ENCODE peak calls at places on chromosomes 1 and 21, in eight cellular contexts. E is ovary, Y is adrenal gland, I is left ventricle myocardium inferior, B is A549, Z is pancreas, T is heart right ventricle, U is H9. K is an unnamed sample. For H3K4me1 and H3K9me3, the result is how much of the 10 kb centered on the place peaks cover.

GRCh38 chr1:61585714-61586113 is 139.2 kb downstream of the TM2D1 start:
- DNase-seq in E (peak), Y (no peak), I (no peak), B (no peak), Z (no peak), T (no peak), U (no peak), K (no peak)

GRCh38 chr1:112998592-112999235 is 42.7 kb upstream of the SLC16A1 start:
- DNase-seq in E (peak), Y (peak), I (peak), B (no peak), Z (peak), T (peak), U (no peak), K (no peak)

GRCh38 chr1:10415211-10415930 is 14.9 kb upstream of the CENPS start:
- DNase-seq in E (no peak), Y (peak), I (no peak), B (peak), Z (no peak), T (no peak), U (no peak), K (no peak)

GRCh38 chr1:43452789-43453441 is 816 bp downstream of the HYI start:
- DNase-seq in E (peak), Y (no peak), I (no peak), B (no peak), Z (no peak), T (no peak), U (peak), K (no peak)

GRCh38 chr1:22772054-22772453 is 61.4 kb downstream of the EPHB2 start:
- DNase-seq in E (no peak), Y (no peak), I (no peak), B (no peak), Z (no peak), T (no peak), U (no peak), K (no peak)

GRCh38 chr1:6223617-6224016 is 12.1 kb downstream of the ICMT start:
- DNase-seq in E (no peak), Y (no peak), I (peak), B (no peak), Z (no peak), T (peak), U (no peak), K (no peak)

GRCh38 chr21:34630536-34631143 is 15.7 kb upstream of the RCAN1 start:
- DNase-seq in E (no peak), Y (no peak), I (no peak), B (peak), Z (no peak), T (no peak), U (no peak), K (peak)

GRCh38 chr1:169107673-169108160 is 1.2 kb downstream of the ATP1B1 start:
- DNase-seq in E (peak), Y (peak), I (peak), B (no peak), Z (no peak), T (no peak), U (no peak), K (no peak)

GRCh38 chr1:185720633-185721272 is 13.4 kb upstream of the HMCN1 start:
- DNase-seq in E (no peak), Y (no peak), I (no peak), B (no peak), Z (no peak), T (no peak), U (no peak), K (peak)

GRCh38 chr21:42724226-42724920 is 71.0 kb downstream of the PDE9A start:
- DNase-seq in E (no peak), Y (peak), I (no peak), B (peak), Z (no peak), T (no peak), U (no peak), K (no peak)

GRCh38 chr1:186715887-186716809 is 35.9 kb upstream of the PTGS2 start:
- DNase-seq in E (no peak), Y (no peak), I (no peak), B (peak), Z (no peak), T (no peak), U (no peak), K (no peak)

GRCh38 chr1:63523738-63524137 is 413 bp downstream of the EFCAB7 start:
- DNase-seq in E (peak), Y (no peak), I (no peak), B (peak), Z (no peak), T (no peak), U (no peak), K (no peak)

GRCh38 chr1:223001653-223002634 is 141.1 kb downstream of the TLR5 start:
- DNase-seq in E (no peak), Y (no peak), I (no peak), B (no peak), Z (no peak), T (no peak), U (no peak), K (no peak)

GRCh38 chr1:226912587-226913176 is 27.4 kb upstream of the COQ8A start:
- DNase-seq in E (peak), Y (peak), I (peak), B (peak), Z (peak), T (peak), U (peak), K (no peak)

GRCh38 chr1:172745014-172745413 is 86.1 kb downstream of the FASLG start:
- DNase-seq in E (no peak), Y (no peak), I (no peak), B (peak), Z (no peak), T (no peak), U (no peak), K (peak)

GRCh38 chr1:66758247-66758755 is 6.0 kb downstream of the DYNLT5 start:
- DNase-seq in E (no peak), Y (no peak), I (no peak), B (no peak), Z (no peak), T (no peak), U (no peak), K (no peak)

GRCh38 chr1:19032701-19033515 is 76.4 kb upstream of the IFFO2 start:
- DNase-seq in E (no peak), Y (no peak), I (no peak), B (no peak), Z (no peak), T (no peak), U (no peak), K (no peak)

GRCh38 chr1:8822383-8823294 is 5.2 kb upstream of the RERE start:
- DNase-seq in E (no peak), Y (no peak), I (no peak), B (no peak), Z (no peak), T (no peak), U (no peak), K (no peak)

GRCh38 chr1:207034998-207035397 is 2.4 kb upstream of the C1orf116 start:
- DNase-seq in E (no peak), Y (no peak), I (no peak), B (no peak), Z (no peak), T (no peak), U (no peak), K (no peak)

GRCh38 chr1:87292684-87293493 is 35.8 kb upstream of the LMO4 start:
- DNase-seq in E (peak), Y (peak), I (no peak), B (peak), Z (no peak), T (no peak), U (peak), K (peak)

GRCh38 chr21:41600961-41601572 is 93.1 kb upstream of the TMPRSS2 start:
- DNase-seq in E (no peak), Y (no peak), I (no peak), B (no peak), Z (no peak), T (no peak), U (peak), K (no peak)

GRCh38 chr1:30509670-30510069 is 213.7 kb downstream of the MATN1 start:
- DNase-seq in E (no peak), Y (no peak), I (no peak), B (no peak), Z (no peak), T (no peak), U (no peak), K (no peak)

DNA sequence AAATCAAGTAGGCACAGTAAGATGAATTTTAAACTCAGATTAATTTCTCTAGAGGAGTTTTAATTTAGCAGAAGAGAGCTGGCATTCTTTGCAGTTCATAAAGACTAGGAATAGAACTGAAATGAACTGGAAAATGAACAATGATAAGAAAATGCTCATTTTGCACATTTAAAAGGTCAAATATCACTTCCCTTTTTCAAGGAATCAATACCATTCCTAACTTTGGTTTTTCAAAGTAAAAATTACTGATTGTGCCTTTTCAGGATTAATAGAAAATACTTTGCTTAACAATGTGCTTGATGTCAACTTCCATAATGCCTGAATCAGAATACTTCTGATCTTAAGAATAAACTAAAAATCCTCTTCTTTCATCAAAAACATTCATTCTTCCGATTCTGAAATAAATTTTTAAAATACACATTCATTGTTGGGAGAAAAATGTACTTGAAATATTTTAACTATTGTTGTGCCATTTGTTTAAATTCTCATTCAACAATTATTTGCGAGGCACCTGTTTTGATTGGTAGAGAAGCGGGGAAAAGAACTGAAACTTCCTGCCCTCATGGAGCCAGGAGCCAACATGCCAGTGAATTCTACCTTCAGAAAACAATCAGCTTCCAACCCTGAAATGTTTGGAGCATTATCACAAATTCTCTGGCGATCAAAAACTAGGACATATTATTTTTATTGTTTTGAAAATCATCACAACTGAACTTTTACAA is 2.1 kb downstream of the SCAF4 start:
- DNase-seq in E (no peak), Y (no peak), I (no peak), B (no peak), Z (no peak), T (no peak), U (no peak), K (no peak)
- H3K4me1 ChIP-seq in E (under half), Y (under half), I (half or more), B (under half), Z (under half), T (half or more), U (under half), K (under half)

GRCh38 chr1:236259043-236259442 is 22.7 kb downstream of the ERO1B start:
- DNase-seq in E (no peak), Y (no peak), I (no peak), B (no peak), Z (no peak), T (no peak), U (no peak), K (no peak)
- H3K9me3 ChIP-seq in E (under half), Y (under half), I (half or more), B (under half), Z (under half), T (under half), U (under half), K (under half)

DNA sequence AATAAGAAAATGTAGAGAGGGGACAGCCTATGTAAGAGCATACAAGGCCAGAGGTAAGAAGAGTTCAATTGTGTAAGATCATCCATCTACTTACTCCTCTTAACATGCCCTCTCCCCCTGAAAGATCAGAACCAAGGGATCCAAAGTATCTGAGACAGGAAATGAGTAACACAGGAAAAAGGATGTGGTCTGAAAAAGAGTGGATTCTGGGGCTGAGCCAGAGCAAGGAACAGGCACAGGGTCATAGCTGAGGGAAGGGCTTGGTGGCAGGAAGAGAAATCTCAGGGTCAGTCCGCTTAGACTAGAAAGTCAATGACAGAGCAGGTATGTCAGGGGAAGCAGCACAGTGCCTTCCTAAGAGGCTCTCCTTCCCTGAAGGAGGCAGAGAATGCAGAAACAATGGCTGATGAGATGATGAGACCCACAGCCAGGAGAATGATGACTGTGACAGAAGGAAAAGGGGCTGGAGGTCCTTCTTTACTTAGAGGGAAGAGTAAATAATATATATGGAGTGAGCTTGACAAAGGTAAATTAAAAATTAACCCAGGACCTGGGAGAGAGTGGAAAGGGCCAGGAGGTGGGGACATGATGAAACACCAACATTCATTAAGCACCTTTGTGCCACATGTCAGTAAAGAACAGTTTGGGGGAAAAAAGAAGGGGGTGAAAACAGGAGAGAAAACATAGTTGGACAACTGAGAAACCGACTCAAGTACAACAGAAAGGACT is 26.2 kb upstream of the A3GALT2 start:
- DNase-seq in E (no peak), Y (peak), I (no peak), B (peak), Z (no peak), T (no peak), U (no peak), K (no peak)
- H3K4me1 ChIP-seq in E (under half), Y (half or more), I (half or more), B (under half), Z (half or more), T (half or more), U (under half), K (under half)

GRCh38 chr1:247746391-247746935 is 1.5 kb downstream of the OR14A2 start:
- DNase-seq in E (no peak), Y (no peak), I (no peak), B (no peak), Z (no peak), T (no peak), U (no peak), K (no peak)
- H3K9me3 ChIP-seq in E (under half), Y (under half), I (under half), B (under half), Z (under half), T (under half), U (under half), K (under half)

DNA sequence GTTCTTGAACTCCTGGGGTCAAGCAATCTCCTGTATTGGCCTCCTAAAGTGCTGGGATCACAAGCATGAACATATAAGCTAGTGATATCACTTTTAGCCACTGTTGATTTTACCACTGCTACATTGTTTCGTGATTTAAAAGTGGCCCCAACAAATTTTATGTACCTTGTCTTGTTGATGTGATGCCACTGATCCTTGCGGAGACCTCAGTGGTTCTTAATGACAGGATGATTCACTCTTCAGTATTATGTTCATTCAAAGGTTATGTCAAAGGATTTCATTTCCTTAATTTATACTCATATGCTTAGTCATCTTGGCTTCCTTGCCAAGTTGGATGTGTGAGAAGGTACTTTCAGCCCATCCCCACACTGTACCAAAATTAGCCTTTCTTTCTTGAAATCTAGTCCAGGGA is 12.1 kb downstream of the PRKACB start:
- DNase-seq in E (no peak), Y (no peak), I (no peak), B (peak), Z (no peak), T (no peak), U (no peak), K (no peak)
- H3K4me1 ChIP-seq in E (under half), Y (under half), I (under half), B (under half), Z (under half), T (under half), U (under half), K (under half)

DNA sequence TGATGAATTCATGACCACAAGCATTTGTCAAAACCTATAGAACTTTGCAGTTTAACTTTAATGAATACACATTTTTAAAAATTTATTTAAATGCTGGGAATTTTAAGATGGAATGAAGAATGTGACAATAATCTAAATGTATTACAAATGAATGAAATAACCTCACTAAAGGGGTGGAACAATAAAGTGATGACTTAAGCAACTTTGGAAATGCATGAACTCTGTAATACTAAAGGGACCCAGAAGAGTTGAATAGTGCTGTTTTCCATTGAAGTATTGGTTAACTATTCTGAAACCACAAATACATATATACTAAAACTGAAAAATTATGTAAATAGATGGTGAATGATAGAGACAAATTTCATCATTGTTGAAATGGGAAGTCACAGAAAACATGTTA is 1395.1 kb downstream of the NCAM2 start:
- DNase-seq in E (no peak), Y (no peak), I (no peak), B (no peak), Z (no peak), T (no peak), U (no peak), K (no peak)
- H3K9me3 ChIP-seq in E (under half), Y (under half), I (under half), B (under half), Z (under half), T (under half), U (under half), K (under half)

GRCh38 chr1:166843769-166844596 is 4.7 kb downstream of the POGK start:
- DNase-seq in E (no peak), Y (no peak), I (no peak), B (no peak), Z (no peak), T (no peak), U (no peak), K (no peak)
- H3K4me1 ChIP-seq in E (under half), Y (under half), I (half or more), B (under half), Z (under half), T (half or more), U (under half), K (under half)

DNA sequence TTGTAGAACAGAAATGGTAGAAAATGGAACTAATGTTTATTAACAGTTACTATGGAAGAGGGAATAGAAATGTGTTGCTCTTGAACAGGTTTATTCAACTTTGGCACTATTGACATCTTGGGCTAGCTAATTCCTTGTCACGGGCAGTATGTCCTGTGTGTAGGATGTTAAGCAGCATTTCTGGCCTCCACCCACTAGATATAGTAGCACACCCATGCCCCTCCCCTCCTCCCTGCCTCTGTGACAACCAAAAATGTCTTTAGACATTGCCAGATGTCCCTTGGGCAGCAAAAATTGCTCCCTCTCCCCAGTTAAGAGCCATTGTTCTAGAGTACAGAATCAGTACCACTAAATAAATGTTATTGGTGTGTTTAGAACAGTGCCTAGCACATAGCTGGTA is 91.4 kb upstream of the TPTE start:
- DNase-seq in E (no peak), Y (no peak), I (no peak), B (no peak), Z (no peak), T (no peak), U (no peak), K (no peak)
- H3K9me3 ChIP-seq in E (under half), Y (under half), I (under half), B (under half), Z (under half), T (under half), U (half or more), K (under half)

GRCh38 chr1:231919269-231919886 is 292.8 kb downstream of the DISC1 start:
- DNase-seq in E (no peak), Y (no peak), I (no peak), B (no peak), Z (no peak), T (no peak), U (no peak), K (no peak)
- H3K4me1 ChIP-seq in E (under half), Y (under half), I (under half), B (under half), Z (under half), T (under half), U (under half), K (under half)